ENCODE peak calls at places on chromosome 16, in five cellular contexts. J is uterus, M is tibial artery, V is MM.1S, O is sigmoid colon. P is an unnamed sample. For H3K4me1, the result is how much of the 10 kb centered on the place peaks cover.

GRCh38 chr16:82660966-82661365 is 34.2 kb downstream of the CDH13 start:
- DNase-seq in O (no peak), M (no peak), J (no peak), V (no peak), P (no peak)

GRCh38 chr16:31177136-31177535 is 2.8 kb upstream of the FUS start:
- DNase-seq in O (no peak), J (no peak), M (no peak), V (no peak), P (no peak)

GRCh38 chr16:68216240-68216639 is 19.7 kb downstream of the ESRP2 start:
- DNase-seq in M (no peak), O (no peak), V (no peak), J (no peak), P (no peak)

GRCh38 chr16:67087291-67087690 is 22.4 kb upstream of the PHAF1 start:
- DNase-seq in J (no peak), V (no peak), O (no peak), M (no peak), P (no peak)

GRCh38 chr16:31496670-31497069 is 11.5 kb downstream of the RUSF1 start:
- DNase-seq in J (no peak), M (no peak), O (no peak), V (no peak), P (no peak)

GRCh38 chr16:4218202-4218601 is 23.7 kb downstream of the SRL start:
- DNase-seq in O (no peak), V (no peak), J (no peak), M (no peak), P (no peak)

GRCh38 chr16:12199524-12199923 is 223.0 kb downstream of the SNX29 start:
- DNase-seq in M (no peak), O (no peak), J (no peak), V (no peak), P (no peak)

GRCh38 chr16:5036228-5037156 is 2.8 kb upstream of the NAGPA start:
- DNase-seq in O (no peak), V (no peak), J (no peak), M (no peak), P (no peak)

GRCh38 chr16:2904100-2904921 is 7.4 kb upstream of the FLYWCH1 start:
- DNase-seq in O (peak), J (peak), V (peak), M (peak), P (peak)

GRCh38 chr16:3950343-3951193 is 70.1 kb upstream of the CREBBP start:
- DNase-seq in J (peak), M (peak), O (peak), V (no peak), P (peak)

GRCh38 chr16:69555437-69555836 is 10.3 kb upstream of the NFAT5 start:
- DNase-seq in M (no peak), O (no peak), V (no peak), J (no peak), P (no peak)

GRCh38 chr16:87201052-87201451 is 116.1 kb downstream of the C16orf95 start:
- DNase-seq in J (no peak), O (peak), V (no peak), M (peak), P (peak)

GRCh38 chr16:12207939-12208338 is 231.4 kb downstream of the SNX29 start:
- DNase-seq in O (no peak), M (no peak), V (no peak), J (no peak), P (no peak)

GRCh38 chr16:3789375-3790067 is 72.2 kb upstream of the TRAP1 start:
- DNase-seq in M (no peak), O (no peak), V (no peak), J (no peak), P (no peak)

GRCh38 chr16:11359370-11359769 is 14.1 kb downstream of the RMI2 start:
- DNase-seq in V (no peak), M (no peak), J (no peak), O (no peak), P (no peak)

GRCh38 chr16:3716831-3717234 is 491 bp downstream of the TRAP1 start:
- DNase-seq in O (no peak), J (no peak), M (no peak), V (peak), P (no peak)

GRCh38 chr16:88783391-88784073 is 1.5 kb downstream of the PIEZO1 start:
- DNase-seq in M (peak), O (peak), J (peak), V (peak), P (no peak)

GRCh38 chr16:28820016-28820415 is 2.8 kb upstream of the ATXN2L start:
- DNase-seq in O (peak), V (no peak), J (no peak), M (no peak), P (no peak)

GRCh38 chr16:80174416-80174815 is 366.4 kb upstream of the DYNLRB2 start:
- DNase-seq in M (no peak), V (no peak), J (no peak), O (no peak), P (no peak)

GRCh38 chr16:31082368-31083045 is 6.2 kb downstream of the PRSS53 start:
- DNase-seq in M (no peak), O (peak), V (no peak), J (no peak), P (no peak)

GRCh38 chr16:27759301-27759871 is 209.4 kb downstream of the KATNIP start:
- DNase-seq in J (no peak), O (no peak), M (no peak), V (no peak), P (no peak)

GRCh38 chr16:3590736-3591435 is 13.7 kb upstream of the NLRC3 start:
- DNase-seq in V (no peak), M (no peak), J (no peak), O (no peak), P (no peak)

GRCh38 chr16:14202697-14203096 is 131.6 kb downstream of the MRTFB start:
- DNase-seq in J (no peak), O (no peak), M (no peak), V (no peak), P (no peak)

GRCh38 chr16:19874026-19874425 is 10.6 kb downstream of the GPRC5B start:
- DNase-seq in O (no peak), M (no peak), V (no peak), J (no peak), P (no peak)

GRCh38 chr16:72844225-72844920 is 203.6 kb downstream of the ZFHX3 start:
- DNase-seq in V (peak), J (no peak), O (no peak), M (no peak), P (no peak)

GRCh38 chr16:81018496-81018895 is 11.5 kb downstream of the CENPN start:
- DNase-seq in V (no peak), O (no peak), M (no peak), J (no peak), P (no peak)

GRCh38 chr16:12120982-12121652 is 144.6 kb downstream of the SNX29 start:
- DNase-seq in J (no peak), M (no peak), O (no peak), V (no peak), P (no peak)

GRCh38 chr16:50309156-50309526 is 42.8 kb downstream of the ADCY7 start:
- DNase-seq in J (no peak), V (no peak), O (no peak), M (no peak), P (no peak)

GRCh38 chr16:89013692-89014455 is 36.9 kb upstream of the CBFA2T3 start:
- DNase-seq in J (no peak), V (no peak), M (no peak), O (peak), P (no peak)

GRCh38 chr16:24848065-24848464 is 2.3 kb downstream of the SLC5A11 start:
- DNase-seq in V (no peak), M (no peak), J (no peak), O (peak), P (no peak)

GRCh38 chr16:10031473-10031872 is 150.8 kb downstream of the GRIN2A start:
- DNase-seq in M (no peak), V (no peak), J (no peak), O (no peak), P (no peak)

GRCh38 chr16:21659124-21659523 is 4.6 kb upstream of the OTOA start:
- DNase-seq in V (no peak), J (no peak), O (no peak), M (no peak), P (no peak)

GRCh38 chr16:11583889-11584565 is 2.7 kb downstream of the LITAF start:
- DNase-seq in M (peak), V (peak), O (no peak), J (no peak), P (no peak)

GRCh38 chr16:81190667-81191066 is 47.8 kb upstream of the BCO1 start:
- DNase-seq in M (no peak), V (no peak), O (no peak), J (no peak), P (no peak)

GRCh38 chr16:67170168-67170947 is at the start of gene NOL3:
- DNase-seq in M (peak), O (peak), J (peak), V (peak), P (peak)

GRCh38 chr16:64077242-64077641 is 1044.6 kb downstream of the CDH11 start:
- DNase-seq in O (no peak), M (no peak), V (peak), J (no peak), P (no peak)

GRCh38 chr16:86991679-86992078 is 325.5 kb downstream of the C16orf95 start:
- DNase-seq in O (peak), V (no peak), J (no peak), M (no peak), P (no peak)

GRCh38 chr16:7182510-7183109 is 150.0 kb upstream of the RBFOX1 start:
- DNase-seq in M (no peak), J (no peak), O (no peak), V (no peak), P (no peak)

GRCh38 chr16:85093705-85094104 is 18.6 kb downstream of the CIBAR2 start:
- DNase-seq in O (no peak), V (no peak), J (no peak), M (no peak), P (no peak)
- H3K4me1 ChIP-seq in O (under half), V (under half), J (under half), M (under half), P (under half)

GRCh38 chr16:75502916-75503605 is 7.8 kb upstream of the CHST6 start:
- DNase-seq in O (no peak), V (no peak), M (no peak), J (no peak), P (no peak)
- TF ChIP-seq CTCF in O (no peak), V (no peak), M (no peak), J (no peak), P (no peak)

GRCh38 chr16:55872130-55872529 is 3.0 kb downstream of the CES5A start:
- DNase-seq in M (no peak), J (no peak), O (no peak), V (no peak), P (no peak)
- H3K4me1 ChIP-seq in M (under half), J (under half), O (under half), V (under half), P (under half)

GRCh38 chr16:54285414-54286066 is 1.0 kb downstream of the IRX3 start:
- DNase-seq in J (no peak), M (no peak), O (no peak), V (no peak), P (no peak)
- TF ChIP-seq CTCF in J (no peak), M (no peak), O (no peak), V (no peak), P (no peak)

GRCh38 chr16:84752600-84752999 is 52.8 kb downstream of the USP10 start:
- DNase-seq in O (no peak), V (no peak), J (no peak), M (no peak), P (no peak)
- H3K4me1 ChIP-seq in O (under half), V (under half), J (under half), M (under half), P (under half)

P was measured in right atrium auricular region.